ENCODE peak calls at places on chromosomes 12 and 14, in four cellular contexts. One of them, this sample, is unnamed.

GRCh38 chr12:117328556-117329100 is 32.8 kb downstream of the NOS1 start:
- DNase-seq in K562: no peak
- DNase-seq in HepG2: no peak
- DNase-seq in WTC11: no peak
- DNase-seq in this sample: no peak

GRCh38 chr12:3882896-3883564 is 9.8 kb upstream of the PARP11 start:
- DNase-seq in HepG2: peak
- DNase-seq in K562: peak
- DNase-seq in WTC11: no peak
- DNase-seq in this sample: peak

GRCh38 chr12:4302881-4303280 is 18.1 kb upstream of the TIGAR start:
- DNase-seq in K562: no peak
- DNase-seq in HepG2: peak
- DNase-seq in WTC11: no peak
- DNase-seq in this sample: no peak

GRCh38 chr14:85599939-85600338 is 70.0 kb downstream of the FLRT2 start:
- DNase-seq in WTC11: no peak
- DNase-seq in K562: no peak
- DNase-seq in HepG2: no peak
- DNase-seq in this sample: no peak

GRCh38 chr12:12885060-12885792 is 6.1 kb upstream of the GPRC5A start:
- DNase-seq in HepG2: no peak
- DNase-seq in K562: no peak
- DNase-seq in WTC11: peak
- DNase-seq in this sample: no peak

GRCh38 chr12:116693259-116694227 is 44.3 kb downstream of the SPRING1 start:
- DNase-seq in WTC11: no peak
- DNase-seq in HepG2: peak
- DNase-seq in K562: no peak
- DNase-seq in this sample: no peak

GRCh38 chr12:100295764-100296555 is 29.0 kb downstream of the SCYL2 start:
- DNase-seq in HepG2: no peak
- DNase-seq in WTC11: no peak
- DNase-seq in K562: no peak
- DNase-seq in this sample: no peak

GRCh38 chr12:71011261-71011660 is 90.7 kb upstream of the PTPRR start:
- DNase-seq in K562: no peak
- DNase-seq in HepG2: no peak
- DNase-seq in WTC11: no peak
- DNase-seq in this sample: no peak

GRCh38 chr14:69554500-69554899 is 20.2 kb downstream of the CCDC177 start:
- DNase-seq in K562: no peak
- DNase-seq in HepG2: no peak
- DNase-seq in WTC11: no peak
- DNase-seq in this sample: no peak

GRCh38 chr14:72613975-72614319 is 280.0 kb downstream of the DPF3 start:
- DNase-seq in WTC11: no peak
- DNase-seq in HepG2: no peak
- DNase-seq in K562: no peak
- DNase-seq in this sample: no peak

GRCh38 chr14:23364164-23364571 is 804 bp downstream of the EFS start:
- DNase-seq in HepG2: no peak
- DNase-seq in WTC11: no peak
- DNase-seq in K562: no peak
- DNase-seq in this sample: no peak
- TF ChIP-seq ELF4 in HepG2: no peak
- TF ChIP-seq ELF4 in WTC11: no peak
- TF ChIP-seq ELF4 in K562: no peak
- TF ChIP-seq ELF4 in this sample: no peak

GRCh38 chr12:76571256-76571655 is 11.7 kb upstream of the OSBPL8 start:
- DNase-seq in HepG2: no peak
- DNase-seq in K562: no peak
- DNase-seq in WTC11: no peak
- DNase-seq in this sample: no peak
- TF ChIP-seq ELF4 in HepG2: no peak
- TF ChIP-seq ELF4 in K562: no peak
- TF ChIP-seq ELF4 in WTC11: no peak
- TF ChIP-seq ELF4 in this sample: no peak

GRCh38 chr12:6061661-6062060 is 62.8 kb downstream of the VWF start:
- DNase-seq in K562: no peak
- DNase-seq in HepG2: no peak
- DNase-seq in WTC11: no peak
- DNase-seq in this sample: no peak

GRCh38 chr12:6063379-6063735 is 61.1 kb downstream of the VWF start:
- DNase-seq in WTC11: no peak
- DNase-seq in K562: no peak
- DNase-seq in HepG2: no peak
- DNase-seq in this sample: no peak

GRCh38 chr12:6059860-6060565 is 64.5 kb downstream of the VWF start:
- DNase-seq in WTC11: no peak
- DNase-seq in HepG2: no peak
- DNase-seq in K562: no peak
- DNase-seq in this sample: no peak

GRCh38 chr12:6065131-6065871 is 59.2 kb downstream of the VWF start:
- DNase-seq in HepG2: no peak
- DNase-seq in K562: no peak
- DNase-seq in WTC11: no peak
- DNase-seq in this sample: no peak

GRCh38 chr12:6062427-6063378 is 61.8 kb downstream of the VWF start:
- DNase-seq in HepG2: peak
- DNase-seq in K562: peak
- DNase-seq in WTC11: peak
- DNase-seq in this sample: peak
- TF ChIP-seq ELF4 in HepG2: no peak
- TF ChIP-seq ELF4 in K562: no peak
- TF ChIP-seq ELF4 in WTC11: no peak
- TF ChIP-seq ELF4 in this sample: no peak

GRCh38 chr12:114288071-114288470 is 117.9 kb downstream of the TBX5 start:
- DNase-seq in K562: no peak
- DNase-seq in HepG2: no peak
- DNase-seq in WTC11: no peak
- DNase-seq in this sample: no peak

GRCh38 chr12:114286145-114286544 is 119.8 kb downstream of the TBX5 start:
- DNase-seq in K562: no peak
- DNase-seq in HepG2: no peak
- DNase-seq in WTC11: no peak
- DNase-seq in this sample: no peak

GRCh38 chr12:114291389-114292075 is 114.4 kb downstream of the TBX5 start:
- DNase-seq in K562: no peak
- DNase-seq in WTC11: no peak
- DNase-seq in HepG2: no peak
- DNase-seq in this sample: no peak

DNA sequence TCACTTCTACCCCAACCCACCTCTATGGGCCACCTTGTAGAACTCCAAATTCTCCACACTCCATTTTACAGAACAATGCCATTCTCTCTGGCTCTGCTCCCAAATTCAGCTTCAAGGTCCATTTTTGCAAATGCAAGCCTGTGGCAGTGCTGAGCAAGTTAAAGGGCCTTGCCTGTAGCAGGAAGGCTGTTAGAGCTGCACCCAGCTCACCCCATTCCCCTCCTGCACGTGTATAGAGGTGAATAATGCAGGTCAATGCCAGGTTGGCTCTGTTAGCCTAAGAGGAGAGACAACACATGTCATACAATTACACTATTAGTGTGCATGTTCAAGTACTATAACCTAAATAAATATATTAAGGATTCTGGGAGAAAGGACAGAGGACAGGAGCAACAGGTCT is 120.4 kb downstream of the TBX5 start:
- DNase-seq in HepG2: no peak
- DNase-seq in K562: no peak
- DNase-seq in WTC11: no peak
- DNase-seq in this sample: no peak
- TF ChIP-seq ELF4 in HepG2: no peak
- TF ChIP-seq ELF4 in K562: no peak
- TF ChIP-seq ELF4 in WTC11: no peak
- TF ChIP-seq ELF4 in this sample: no peak